ENCODE peak calls at places on chromosomes 5 and 9, in five cellular contexts. V is K562, T is GM12891, H is GM12878, D is SK-N-SH. X is an unnamed sample.

GRCh38 chr5:137822158-137822764 is 45.4 kb upstream of the MYOT start:
- DNase-seq in T (no peak), H (no peak), D (peak; percentile 60), V (peak; percentile 17), X (peak; percentile 8)

GRCh38 chr9:112020680-112021596 is 124.3 kb downstream of the UGCG start:
- DNase-seq in T (no peak), V (no peak), H (peak; percentile 80), D (no peak), X (no peak)

GRCh38 chr5:89452081-89452480 is 569.1 kb upstream of the MEF2C start:
- DNase-seq in V (no peak), H (no peak), T (no peak), D (no peak), X (no peak)

GRCh38 chr5:68884893-68885292 is 208.9 kb upstream of the SLC30A5 start:
- DNase-seq in H (no peak), D (peak; percentile 36), V (peak; percentile 23), T (no peak), X (no peak)

GRCh38 chr5:151682751-151683331 is 3.9 kb downstream of the SPARC start:
- DNase-seq in T (no peak), V (no peak), H (no peak), D (no peak), X (no peak)

GRCh38 chr9:105877719-105878118 is 183.4 kb downstream of the TMEM38B start:
- DNase-seq in T (no peak), V (no peak), D (no peak), H (peak; percentile 9), X (no peak)

GRCh38 chr5:79109527-79110492 is 1.8 kb upstream of the BHMT start:
- DNase-seq in H (no peak), V (peak; percentile 52), D (no peak), T (no peak), X (no peak)

GRCh38 chr9:121915304-121915625 is 177.8 kb downstream of the TTLL11 start:
- DNase-seq in D (no peak), H (no peak), T (no peak), V (no peak), X (no peak)

GRCh38 chr5:115816226-115817042 is at the start of gene CDO1:
- DNase-seq in D (peak; percentile 85), V (no peak), T (peak; percentile 28), H (no peak), X (peak; percentile 23)

GRCh38 chr9:87714819-87715218 is 11.1 kb upstream of the CTSL start:
- DNase-seq in T (no peak), H (no peak), V (peak; percentile 24), D (no peak), X (no peak)

GRCh38 chr9:37903581-37903830 is 421 bp downstream of the SLC25A51 start:
- DNase-seq in D (no peak), H (no peak), T (no peak), V (no peak), X (no peak)

GRCh38 chr5:81633916-81634315 is 117.0 kb downstream of the SSBP2 start:
- DNase-seq in T (no peak), D (no peak), H (no peak), V (no peak), X (no peak)

GRCh38 chr9:109934499-109935214 is 154.7 kb downstream of the PALM2AKAP2 start:
- DNase-seq in V (no peak), H (no peak), T (no peak), D (no peak), X (no peak)

GRCh38 chr5:132459031-132459982 is 31.3 kb downstream of the IRF1 start:
- DNase-seq in V (peak; percentile 42), H (no peak), T (no peak), D (no peak), X (no peak)

GRCh38 chr9:36959681-36960574 is 74.1 kb downstream of the PAX5 start:
- DNase-seq in V (no peak), T (no peak), D (no peak), H (no peak), X (no peak)

GRCh38 chr5:16669776-16670175 is 53.0 kb upstream of the RETREG1 start:
- DNase-seq in V (no peak), T (no peak), D (no peak), H (no peak), X (no peak)

GRCh38 chr5:171336486-171337206 is 27.6 kb downstream of the TLX3 start:
- DNase-seq in D (no peak), V (no peak), T (no peak), H (no peak), X (no peak)

GRCh38 chr9:128103589-128103962 is 24.0 kb downstream of the PTGES2 start:
- DNase-seq in D (no peak), V (no peak), T (no peak), H (no peak), X (no peak)

GRCh38 chr5:32222723-32223470 is 48.8 kb upstream of the GOLPH3 start:
- DNase-seq in D (no peak), H (no peak), V (no peak), T (no peak), X (no peak)

DNA sequence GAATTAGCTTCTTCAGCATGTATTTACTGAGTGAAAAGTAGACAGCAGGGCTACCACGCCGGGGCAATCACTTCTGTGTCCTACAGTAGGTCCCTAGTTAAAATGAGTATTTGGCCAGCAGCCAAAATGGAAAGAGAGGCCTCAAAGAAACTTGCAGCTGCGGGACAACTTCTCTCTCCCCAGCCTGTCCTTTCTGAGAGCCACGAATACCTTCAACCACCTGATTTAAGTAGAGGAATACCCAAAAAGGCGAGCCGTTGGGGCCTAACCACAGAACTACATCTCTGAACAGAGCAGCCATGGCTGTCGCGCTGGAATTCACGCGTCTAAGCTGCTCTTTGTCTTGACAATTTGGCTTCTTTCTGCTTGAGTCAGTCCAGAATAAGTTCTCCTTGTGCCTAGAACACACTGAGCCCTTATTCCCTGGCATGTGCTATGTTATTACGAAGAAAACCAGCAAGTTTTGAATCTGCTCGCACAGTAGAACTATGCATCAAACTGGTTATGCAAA is 43.8 kb upstream of the GOLPH3 start:
- DNase-seq in H (no peak), D (no peak), T (no peak), V (no peak), X (no peak)
- TF ChIP-seq POLR2AphosphoS5 in H (no peak), D (no peak), T (no peak), V (no peak), X (no peak)

GRCh38 chr9:73183917-73184861 is 32.5 kb downstream of the ANXA1 start:
- DNase-seq in D (no peak), H (no peak), T (no peak), V (peak; percentile 10), X (no peak)

GRCh38 chr9:73176450-73176875 is 24.8 kb downstream of the ANXA1 start:
- DNase-seq in V (no peak), D (no peak), T (no peak), H (no peak), X (no peak)

GRCh38 chr9:73178044-73178443 is 26.4 kb downstream of the ANXA1 start:
- DNase-seq in V (no peak), H (no peak), T (no peak), D (no peak), X (no peak)

GRCh38 chr9:73179594-73179993 is 27.9 kb downstream of the ANXA1 start:
- DNase-seq in H (no peak), V (no peak), D (no peak), T (no peak), X (no peak)

DNA sequence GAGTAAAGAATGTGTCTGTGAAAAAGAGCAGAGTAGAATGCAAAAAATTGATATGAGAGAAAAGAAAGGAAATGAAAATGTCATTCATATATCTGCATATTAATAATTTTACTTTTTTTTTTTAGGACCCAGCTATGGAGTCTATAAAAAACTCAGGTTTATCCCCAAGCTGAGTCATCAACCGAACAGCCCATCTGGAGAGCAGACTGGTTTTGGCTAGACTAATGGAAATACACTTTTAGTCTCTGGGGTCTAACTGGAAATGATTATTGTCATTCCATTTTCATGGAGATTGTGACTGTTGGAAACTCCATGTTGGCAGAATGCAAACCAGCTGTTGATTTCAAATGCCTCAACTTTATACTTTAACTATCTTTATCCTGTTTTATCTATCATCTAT is 28.7 kb downstream of the ANXA1 start:
- DNase-seq in T (no peak), D (no peak), V (no peak), H (no peak), X (no peak)
- TF ChIP-seq TAF1 in T (no peak), D (no peak), V (no peak), H (no peak), X (no peak)

GRCh38 chr9:35054185-35054835 is 18.1 kb downstream of the VCP start:
- DNase-seq in D (no peak), H (no peak), T (no peak), V (no peak), X (no peak)

GRCh38 chr9:35051069-35051967 is 21.1 kb downstream of the VCP start:
- DNase-seq in V (peak; percentile 50), H (no peak), D (peak; percentile 67), T (no peak), X (no peak)

GRCh38 chr9:35056571-35057270 is 15.7 kb downstream of the VCP start:
- DNase-seq in V (no peak), H (no peak), D (no peak), T (no peak), X (no peak)

GRCh38 chr9:35057271-35057620 is 15.2 kb downstream of the VCP start:
- DNase-seq in D (no peak), V (no peak), H (no peak), T (no peak), X (no peak)

DNA sequence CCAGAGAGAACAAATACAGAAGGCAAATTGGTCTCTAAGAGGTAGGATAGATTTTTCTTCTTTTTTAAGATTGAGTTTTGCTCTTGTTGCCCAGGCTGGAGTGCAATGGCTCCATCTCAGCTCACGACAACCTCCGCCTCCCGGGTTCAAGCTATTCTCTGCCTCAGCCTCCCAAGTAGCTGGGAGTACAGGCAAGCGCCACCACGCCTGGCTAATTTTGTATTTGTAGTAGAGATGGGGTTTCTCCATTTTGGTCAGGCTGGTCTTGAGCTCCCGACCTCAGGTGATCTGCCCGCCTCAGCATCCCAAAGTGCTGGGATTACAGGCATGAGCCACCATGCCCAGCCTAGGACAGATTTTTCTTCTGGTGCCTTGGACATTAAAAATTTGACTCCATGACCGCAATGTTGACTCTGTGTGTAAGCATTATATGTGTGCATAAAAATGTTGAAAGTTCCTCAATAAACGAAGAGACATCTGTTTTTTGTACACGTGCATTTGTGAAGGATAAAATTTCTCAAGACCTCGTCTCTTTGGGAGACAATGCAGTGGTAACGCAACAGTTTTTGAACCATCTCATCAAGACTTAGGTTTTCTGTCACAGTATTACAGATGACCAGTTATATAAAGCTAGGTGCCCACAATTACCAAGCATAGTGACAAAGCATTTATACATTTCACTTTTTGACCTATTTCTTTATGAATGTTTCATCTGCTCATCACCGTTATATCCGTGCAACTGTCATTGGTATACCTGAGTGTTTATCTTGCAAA is 17.4 kb downstream of the VCP start:
- DNase-seq in T (no peak), V (no peak), H (no peak), D (no peak), X (no peak)
- TF ChIP-seq POLR2AphosphoS5 in T (peak; percentile 26), V (no peak), H (no peak), D (no peak), X (peak; percentile 30)

GRCh38 chr5:61198606-61199005 is 36.3 kb upstream of the SMIM15 start:
- DNase-seq in T (no peak), V (no peak), H (no peak), D (no peak), X (no peak)

GRCh38 chr5:61200582-61201155 is 38.4 kb upstream of the SMIM15 start:
- DNase-seq in H (peak; percentile 51), D (no peak), V (no peak), T (no peak), X (no peak)

GRCh38 chr5:61205013-61205412 is 42.7 kb upstream of the SMIM15 start:
- DNase-seq in H (no peak), D (no peak), V (no peak), T (no peak), X (no peak)

GRCh38 chr5:61207884-61208283 is 45.6 kb upstream of the SMIM15 start:
- DNase-seq in T (no peak), D (no peak), H (no peak), V (no peak), X (no peak)

GRCh38 chr5:61202213-61202612 is 39.9 kb upstream of the SMIM15 start:
- DNase-seq in D (no peak), H (peak; percentile 32), T (no peak), V (no peak), X (no peak)
- TF ChIP-seq TAF1 in D (no peak), H (no peak), T (no peak), V (no peak), X (no peak)

X was measured in GM12892.